ENCODE peak calls at places on chromosome 20, in six cellular contexts. V, M, Z, O, B and E are unnamed samples.

GRCh38 chr20:58112017-58112781 is 116.3 kb downstream of the ANKRD60 start:
- DNase-seq in V (no peak), M (peak), Z (no peak), O (peak), B (no peak), E (no peak)

GRCh38 chr20:5996765-5997164 is 46.3 kb downstream of the MCM8 start:
- DNase-seq in V (no peak), M (no peak), Z (no peak), O (no peak), B (peak), E (no peak)

GRCh38 chr20:8089668-8090067 is 42.4 kb upstream of the PLCB1 start:
- DNase-seq in V (no peak), M (no peak), Z (no peak), O (no peak), B (peak), E (no peak)

GRCh38 chr20:41308290-41308691 is 9.2 kb downstream of the ZHX3 start:
- DNase-seq in V (no peak), M (peak), Z (peak), O (peak), B (no peak), E (peak)

GRCh38 chr20:14775778-14776177 is 438.4 kb upstream of the FLRT3 start:
- DNase-seq in V (no peak), M (peak), Z (no peak), O (no peak), B (no peak), E (peak)

GRCh38 chr20:38680492-38681118 is 43.7 kb upstream of the SLC32A1 start:
- DNase-seq in V (no peak), M (peak), Z (no peak), O (peak), B (peak), E (peak)

GRCh38 chr20:45011108-45011526 is 44.8 kb downstream of the STK4 start:
- DNase-seq in V (peak), M (peak), Z (peak), O (peak), B (peak), E (peak)

GRCh38 chr20:21389368-21389767 is 8.0 kb downstream of the NKX2-4 start:
- DNase-seq in V (no peak), M (no peak), Z (peak), O (peak), B (no peak), E (no peak)

GRCh38 chr20:18623156-18623555 is 35.3 kb downstream of the DTD1 start:
- DNase-seq in V (no peak), M (no peak), Z (no peak), O (no peak), B (no peak), E (no peak)

GRCh38 chr20:36573798-36574277 is 441 bp downstream of the TGIF2 start:
- DNase-seq in V (peak), M (no peak), Z (no peak), O (no peak), B (no peak), E (no peak)

GRCh38 chr20:60011512-60012507 is 53.6 kb downstream of the CDH26 start:
- DNase-seq in V (no peak), M (no peak), Z (no peak), O (no peak), B (no peak), E (no peak)

GRCh38 chr20:64091762-64092161 is 7.6 kb upstream of the LKAAEAR1 start:
- DNase-seq in V (no peak), M (no peak), Z (no peak), O (no peak), B (peak), E (no peak)

GRCh38 chr20:52104546-52105044 is 87.0 kb downstream of the ZFP64 start:
- DNase-seq in V (no peak), M (no peak), Z (no peak), O (peak), B (peak), E (no peak)

GRCh38 chr20:7333846-7334245 is 566.4 kb downstream of the BMP2 start:
- DNase-seq in V (no peak), M (peak), Z (no peak), O (no peak), B (no peak), E (no peak)

GRCh38 chr20:39897058-39897457 is 792.0 kb downstream of the MAFB start:
- DNase-seq in V (no peak), M (peak), Z (peak), O (peak), B (no peak), E (peak)

GRCh38 chr20:3133156-3133555 is 26.5 kb downstream of the FASTKD5 start:
- DNase-seq in V (no peak), M (no peak), Z (peak), O (peak), B (no peak), E (no peak)

GRCh38 chr20:51583499-51583898 is 41.0 kb upstream of the NFATC2 start:
- DNase-seq in V (no peak), M (no peak), Z (no peak), O (no peak), B (no peak), E (no peak)

GRCh38 chr20:5181955-5182354 is 55.1 kb downstream of the CDS2 start:
- DNase-seq in V (no peak), M (no peak), Z (peak), O (peak), B (no peak), E (no peak)

GRCh38 chr20:40489886-40490285 is 199.2 kb downstream of the MAFB start:
- DNase-seq in V (no peak), M (peak), Z (no peak), O (no peak), B (no peak), E (peak)

GRCh38 chr20:52490715-52491430 is 299.3 kb upstream of the ZFP64 start:
- DNase-seq in V (no peak), M (peak), Z (peak), O (peak), B (no peak), E (peak)

GRCh38 chr20:59958123-59958522 is at the start of gene CDH26:
- DNase-seq in V (no peak), M (no peak), Z (no peak), O (no peak), B (no peak), E (no peak)

GRCh38 chr20:2814076-2814475 is 711 bp upstream of the C20orf141 start:
- DNase-seq in V (no peak), M (peak), Z (no peak), O (peak), B (no peak), E (no peak)

GRCh38 chr20:31308535-31309162 is at the start of gene DEFB116:
- DNase-seq in V (no peak), M (no peak), Z (no peak), O (no peak), B (no peak), E (no peak)

GRCh38 chr20:6993526-6993925 is 226.0 kb downstream of the BMP2 start:
- DNase-seq in V (no peak), M (peak), Z (no peak), O (no peak), B (no peak), E (no peak)

GRCh38 chr20:53020834-53021233 is 48.7 kb downstream of the TSHZ2 start:
- DNase-seq in V (no peak), M (no peak), Z (no peak), O (no peak), B (no peak), E (no peak)

GRCh38 chr20:23212482-23212881 is 126.4 kb upstream of the CD93 start:
- DNase-seq in V (no peak), M (no peak), Z (no peak), O (no peak), B (no peak), E (no peak)

GRCh38 chr20:62978559-62978938 is 26.0 kb downstream of the SLC17A9 start:
- DNase-seq in V (no peak), M (no peak), Z (no peak), O (no peak), B (no peak), E (no peak)

GRCh38 chr20:62979310-62979709 is 26.8 kb downstream of the SLC17A9 start:
- DNase-seq in V (no peak), M (no peak), Z (no peak), O (no peak), B (no peak), E (no peak)

GRCh38 chr20:62975812-62976413 is 23.4 kb downstream of the SLC17A9 start:
- DNase-seq in V (no peak), M (no peak), Z (no peak), O (no peak), B (no peak), E (no peak)

GRCh38 chr20:62979876-62980373 is 26.8 kb downstream of the BHLHE23 start:
- DNase-seq in V (no peak), M (no peak), Z (no peak), O (no peak), B (peak), E (no peak)

GRCh38 chr20:62977613-62978558 is 25.4 kb downstream of the SLC17A9 start:
- DNase-seq in V (peak), M (no peak), Z (no peak), O (no peak), B (no peak), E (no peak)
- H3K4me3 ChIP-seq in V (no peak), M (no peak), Z (no peak), O (no peak), B (no peak), E (no peak)

DNA sequence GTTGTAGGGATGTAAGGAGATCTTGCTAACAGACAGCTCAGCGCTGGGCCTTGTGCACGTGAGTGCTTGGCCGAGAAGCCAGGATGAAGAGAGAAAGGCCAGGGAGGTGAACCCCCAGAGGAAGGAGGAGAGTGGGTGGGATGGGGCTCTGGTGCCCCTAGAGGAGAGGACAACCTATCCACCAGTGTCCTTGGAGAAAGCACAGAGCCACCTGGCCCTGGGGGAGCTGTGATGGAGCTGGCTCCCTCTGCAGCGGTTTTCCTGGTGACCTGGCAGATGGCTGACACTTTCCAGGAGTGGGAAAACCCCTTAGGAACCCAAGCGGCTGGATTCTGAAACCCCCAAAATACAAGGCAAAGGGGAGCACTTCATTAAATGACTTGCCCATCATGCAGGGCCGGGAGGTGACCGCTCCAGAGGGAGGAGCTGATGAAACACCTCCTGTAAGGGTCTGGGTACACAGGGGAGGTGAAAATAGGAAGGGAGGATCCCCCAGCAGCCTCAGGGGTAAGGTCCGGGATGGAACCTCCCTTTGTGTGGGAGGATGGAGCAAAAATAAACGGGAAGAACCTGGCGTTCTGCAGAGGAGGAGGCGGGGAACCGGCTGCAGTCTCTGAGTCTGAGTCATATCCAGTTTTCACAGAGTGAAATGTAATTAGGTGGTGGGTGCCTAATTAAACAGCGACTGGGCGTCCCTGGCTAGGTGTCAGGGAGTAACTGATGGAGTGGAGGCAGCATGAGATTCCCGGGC is 80.4 kb downstream of the SULF2 start:
- DNase-seq in V (no peak), M (peak), Z (no peak), O (no peak), B (no peak), E (no peak)
- TF ChIP-seq CTCF in V (no peak), M (no peak), Z (no peak), O (no peak), B (no peak), E (no peak)

GRCh38 chr20:13741879-13742278 is 42.8 kb downstream of the ESF1 start:
- DNase-seq in V (no peak), M (no peak), Z (no peak), O (no peak), B (no peak), E (no peak)

GRCh38 chr20:13749811-13750210 is 34.9 kb downstream of the ESF1 start:
- DNase-seq in V (no peak), M (no peak), Z (no peak), O (no peak), B (no peak), E (no peak)

GRCh38 chr20:13745784-13746183 is 38.9 kb downstream of the ESF1 start:
- DNase-seq in V (no peak), M (no peak), Z (no peak), O (no peak), B (no peak), E (no peak)

GRCh38 chr20:13739726-13740649 is 44.7 kb downstream of the ESF1 start:
- DNase-seq in V (no peak), M (no peak), Z (no peak), O (no peak), B (no peak), E (no peak)

DNA sequence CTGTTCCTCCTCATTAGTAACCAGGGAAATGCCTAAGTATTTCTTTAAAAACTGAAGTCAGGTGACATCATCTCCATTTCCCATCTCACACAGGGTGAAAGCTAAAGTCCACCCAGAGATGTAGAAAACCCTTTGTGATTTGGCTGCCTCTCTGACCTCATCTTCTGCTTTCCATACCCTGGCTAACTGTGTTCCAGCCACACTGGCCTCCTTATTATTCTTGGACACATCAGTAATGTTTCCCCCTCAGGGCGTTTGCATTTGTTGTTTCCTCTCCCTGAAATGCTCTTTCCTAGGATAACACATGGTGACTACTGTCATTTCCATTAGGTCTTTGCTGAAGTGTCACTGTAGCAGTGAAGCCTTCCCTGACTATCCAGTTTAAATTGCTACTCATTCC is 40.3 kb downstream of the ESF1 start:
- DNase-seq in V (no peak), M (no peak), Z (no peak), O (no peak), B (no peak), E (no peak)
- H3K4me3 ChIP-seq in V (no peak), M (no peak), Z (no peak), O (no peak), B (no peak), E (no peak)

GRCh38 chr20:15842872-15843271 is 730.4 kb downstream of the KIF16B start:
- DNase-seq in V (no peak), M (peak), Z (no peak), O (no peak), B (no peak), E (no peak)
- TF ChIP-seq CTCF in V (no peak), M (no peak), Z (no peak), O (no peak), B (peak), E (no peak)

GRCh38 chr20:24567508-24567907 is 98.1 kb downstream of the SYNDIG1 start:
- DNase-seq in V (no peak), M (no peak), Z (no peak), O (no peak), B (no peak), E (no peak)
- H3K4me3 ChIP-seq in V (no peak), M (no peak), Z (no peak), O (no peak), B (no peak), E (no peak)

GRCh38 chr20:33217052-33217451 is at the start of gene BPIFA3:
- DNase-seq in V (no peak), M (no peak), Z (no peak), O (no peak), B (no peak), E (no peak)

GRCh38 chr20:33209789-33210188 is 7.4 kb upstream of the BPIFA3 start:
- DNase-seq in V (peak), M (peak), Z (peak), O (peak), B (peak), E (peak)

GRCh38 chr20:33210371-33210770 is 6.8 kb upstream of the BPIFA3 start:
- DNase-seq in V (no peak), M (no peak), Z (no peak), O (no peak), B (no peak), E (no peak)

DNA sequence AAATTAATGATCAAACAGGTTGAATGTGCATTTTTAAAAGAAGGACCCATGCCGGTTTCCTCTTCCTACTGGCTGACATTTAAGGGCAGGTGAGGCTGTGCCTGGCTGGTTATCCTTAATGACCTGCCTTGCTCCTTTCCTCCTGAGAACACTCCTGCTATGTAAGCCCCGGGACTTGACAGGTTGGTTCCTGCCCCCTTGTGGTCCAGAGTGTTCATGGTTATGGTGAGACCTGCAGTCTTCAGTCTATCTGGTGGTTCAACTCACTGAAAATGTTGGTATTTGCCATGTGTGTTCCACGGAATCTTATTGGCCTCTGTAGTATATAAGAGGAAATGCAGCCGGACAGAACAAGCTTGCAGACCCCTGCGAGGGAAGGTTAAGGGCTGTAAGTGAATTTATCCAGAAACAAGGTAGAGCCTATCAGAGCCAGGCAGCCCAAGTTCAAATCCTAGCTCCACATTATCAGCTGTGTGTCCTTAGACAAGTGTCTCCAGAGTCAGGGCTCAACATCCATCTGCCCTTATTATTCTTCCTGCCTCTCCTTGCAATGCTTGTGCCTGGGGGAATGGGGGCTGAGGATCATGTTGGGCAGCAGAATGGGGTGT is 5.2 kb upstream of the BPIFA3 start:
- DNase-seq in V (peak), M (peak), Z (no peak), O (peak), B (peak), E (peak)
- TF ChIP-seq CTCF in V (no peak), M (peak), Z (peak), O (peak), B (peak), E (peak)

GRCh38 chr20:47503685-47504084 is 2.0 kb downstream of the NCOA3 start:
- DNase-seq in V (no peak), M (no peak), Z (no peak), O (no peak), B (no peak), E (no peak)
- H3K4me3 ChIP-seq in V (no peak), M (peak), Z (peak), O (no peak), B (peak), E (peak)